ENCODE peak calls at places on chromosome 16, in six cellular contexts. B is GM12878, G is K562, N is H1, U is HepG2, F is HCT116. I is an unnamed sample.

GRCh38 chr16:2795714-2796143 is 2.5 kb upstream of the PRSS41 start:
- DNase-seq in U (no peak), G (no peak), F (no peak), B (no peak), N (no peak), I (no peak)

GRCh38 chr16:80924372-80924978 is 82.2 kb downstream of the CMC2 start:
- DNase-seq in F (peak), B (no peak), N (peak), G (peak), U (peak), I (peak)

GRCh38 chr16:49464093-49464492 is 90.5 kb downstream of the C16orf78 start:
- DNase-seq in B (no peak), N (no peak), G (no peak), F (no peak), U (no peak), I (no peak)

GRCh38 chr16:12450381-12450780 is 353.3 kb downstream of the CPPED1 start:
- DNase-seq in F (no peak), G (no peak), B (no peak), N (no peak), U (no peak), I (no peak)

GRCh38 chr16:80323187-80323807 is 217.5 kb upstream of the DYNLRB2 start:
- DNase-seq in N (no peak), F (no peak), U (no peak), B (no peak), G (no peak), I (no peak)

GRCh38 chr16:12405083-12405482 is 398.6 kb downstream of the CPPED1 start:
- DNase-seq in G (no peak), N (no peak), U (no peak), B (peak), F (no peak), I (no peak)

GRCh38 chr16:30927789-30928378 is 4.5 kb downstream of the FBXL19 start:
- DNase-seq in B (peak), N (peak), U (peak), F (peak), G (peak), I (peak)

GRCh38 chr16:17194190-17194780 is 276.5 kb downstream of the XYLT1 start:
- DNase-seq in N (peak), F (peak), B (no peak), U (no peak), G (peak), I (peak)

GRCh38 chr16:50562657-50563056 is 14.5 kb downstream of the NKD1 start:
- DNase-seq in F (no peak), B (no peak), U (no peak), G (no peak), N (no peak), I (no peak)

GRCh38 chr16:27222499-27223225 is 19.3 kb downstream of the KDM8 start:
- DNase-seq in F (no peak), B (no peak), N (no peak), U (no peak), G (no peak), I (no peak)
- TF ChIP-seq ZNF274 in F (no peak), B (no peak), N (no peak), U (no peak), G (no peak), I (no peak)

DNA sequence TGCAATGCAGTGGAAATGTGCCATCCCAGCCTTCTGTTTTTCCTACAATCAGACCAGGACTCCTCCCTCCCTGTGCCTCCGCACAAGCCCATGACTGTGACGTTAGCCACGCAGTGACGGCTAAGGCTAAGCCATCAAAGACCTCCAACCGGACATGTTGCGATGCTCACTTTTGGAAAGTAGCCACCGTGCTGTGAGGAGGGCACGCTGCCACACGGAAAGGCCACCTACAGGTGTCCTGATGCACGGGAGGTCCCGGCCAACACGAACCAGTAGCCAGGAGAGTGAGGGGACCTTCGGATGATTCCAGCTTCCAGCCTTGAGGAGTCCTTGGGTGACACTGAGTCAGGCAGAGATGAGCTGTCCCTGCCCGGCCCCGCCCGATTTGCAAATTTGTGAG is 53.9 kb downstream of the FOXL1 start:
- DNase-seq in G (no peak), B (no peak), F (no peak), U (no peak), N (no peak), I (no peak)
- H3K4me3 ChIP-seq in G (no peak), B (no peak), F (no peak), U (no peak), N (no peak), I (no peak)

GRCh38 chr16:89918453-89919347 is at the start of gene MC1R:
- DNase-seq in U (peak), G (peak), N (no peak), F (peak), B (no peak), I (no peak)

GRCh38 chr16:89920723-89921122 is 2.1 kb downstream of the MC1R start:
- DNase-seq in B (no peak), F (no peak), N (no peak), U (no peak), G (no peak), I (no peak)

GRCh38 chr16:89917773-89918452 is 749 bp upstream of the MC1R start:
- DNase-seq in U (peak), F (peak), G (peak), B (peak), N (no peak), I (no peak)

GRCh38 chr16:89921131-89921698 is 1.9 kb upstream of the TUBB3 start:
- DNase-seq in N (no peak), U (peak), B (no peak), F (no peak), G (no peak), I (no peak)

GRCh38 chr16:89919535-89920406 is 1.1 kb downstream of the MC1R start:
- DNase-seq in F (no peak), B (no peak), G (no peak), U (no peak), N (no peak), I (no peak)
- H3K9ac ChIP-seq in F (no peak), B (no peak), G (peak), U (peak), N (no peak), I (peak)

GRCh38 chr16:85796599-85796998 is 2.7 kb downstream of the EMC8 start:
- DNase-seq in U (peak), F (no peak), N (no peak), B (no peak), G (no peak), I (no peak)
- TF ChIP-seq ZNF274 in U (no peak), F (no peak), N (no peak), B (no peak), G (no peak), I (no peak)

DNA sequence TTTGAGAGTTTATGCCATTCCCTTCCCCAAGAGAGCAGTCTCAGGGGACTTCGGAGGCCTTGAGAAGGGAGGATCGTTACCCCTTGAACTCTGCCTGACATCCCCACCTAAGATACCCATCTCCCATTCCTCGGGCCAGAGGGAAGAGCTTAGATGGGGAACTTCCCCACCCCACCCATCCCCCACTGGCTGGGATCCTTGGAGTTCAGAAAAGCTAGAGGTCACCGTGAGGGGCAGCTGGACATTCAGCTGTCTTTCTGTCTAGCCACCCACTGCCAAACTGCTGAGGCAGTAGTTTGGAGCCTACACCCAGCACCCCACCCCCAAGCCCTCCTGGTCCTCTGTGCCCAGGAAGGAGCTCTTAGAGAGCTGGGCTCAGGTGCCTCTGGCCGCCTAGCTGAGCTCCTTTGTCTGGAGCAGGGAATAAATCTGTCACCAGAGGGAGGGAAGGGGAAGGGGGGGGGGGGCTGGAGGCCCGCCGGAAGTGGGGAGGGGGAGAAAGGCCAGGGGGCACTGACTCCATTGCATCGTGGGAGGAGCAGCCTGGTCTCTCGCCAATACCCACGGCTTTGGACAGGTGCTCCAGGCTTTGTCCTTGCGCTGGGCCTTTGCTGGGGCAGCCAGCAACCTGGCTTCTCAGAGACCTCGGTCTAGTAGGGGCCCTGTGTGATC is 1.0 kb downstream of the HSD11B2 start:
- DNase-seq in B (no peak), G (no peak), F (no peak), U (no peak), N (no peak), I (no peak)
- H3K4me3 ChIP-seq in B (no peak), G (peak), F (peak), U (peak), N (peak), I (peak)